ENCODE peak calls at places on chromosomes 11 and 22, in six cellular contexts. S is psoas muscle, E is HuH-7.5, T is brain pericyte, Z is T-cell, Y is occipital lobe. K is an unnamed sample.

GRCh38 chr11:118224512-118225180 is at the start of gene JAML:
- DNase-seq in T (no peak), Y (no peak), S (no peak), E (no peak), Z (peak; percentile 65), K (peak; percentile 56)

GRCh38 chr11:132911186-132911585 is 621.1 kb downstream of the OPCML start:
- DNase-seq in T (no peak), Z (no peak), Y (no peak), E (no peak), S (no peak), K (no peak)

GRCh38 chr11:64314805-64315561 is 2.4 kb downstream of the TRMT112 start:
- DNase-seq in Y (no peak), S (no peak), E (no peak), T (no peak), Z (no peak), K (no peak)

GRCh38 chr11:35619030-35619753 is 932 bp downstream of the FJX1 start:
- DNase-seq in S (peak; percentile 59), Z (no peak), Y (peak; percentile 58), T (no peak), E (peak; percentile 49), K (no peak)

GRCh38 chr11:76666408-76666807 is 4.1 kb downstream of the LRRC32 start:
- DNase-seq in E (no peak), Y (no peak), Z (no peak), S (no peak), T (no peak), K (no peak)

GRCh38 chr11:59660621-59661020 is 8.2 kb downstream of the PATL1 start:
- DNase-seq in Y (no peak), E (no peak), T (no peak), S (no peak), Z (no peak), K (no peak)

GRCh38 chr11:67699521-67699920 is 25.1 kb upstream of the ALDH3B2 start:
- DNase-seq in Y (no peak), T (no peak), E (no peak), Z (no peak), S (no peak), K (no peak)

GRCh38 chr22:17772249-17772962 is 1.9 kb downstream of the BID start:
- DNase-seq in Y (no peak), Z (no peak), E (no peak), S (no peak), T (no peak), K (no peak)

GRCh38 chr11:1349074-1349931 is 39.9 kb upstream of the TOLLIP start:
- DNase-seq in T (no peak), Y (no peak), E (no peak), Z (no peak), S (peak; percentile 32), K (no peak)

GRCh38 chr11:14645985-14646900 is 2.6 kb downstream of the PDE3B start:
- DNase-seq in T (no peak), E (no peak), Z (no peak), Y (no peak), S (no peak), K (no peak)

GRCh38 chr11:64539711-64540420 is 51.2 kb upstream of the SLC22A12 start:
- DNase-seq in E (no peak), S (no peak), Y (no peak), T (no peak), Z (no peak), K (no peak)

GRCh38 chr22:23697031-23697970 is 6.5 kb downstream of the RGL4 start:
- DNase-seq in T (no peak), S (no peak), E (no peak), Y (no peak), Z (no peak), K (no peak)

GRCh38 chr11:31160504-31161422 is 208.8 kb downstream of the DCDC1 start:
- DNase-seq in S (no peak), T (no peak), Z (no peak), Y (no peak), E (no peak), K (no peak)

GRCh38 chr11:23151819-23152218 is 291.5 kb upstream of the CCDC179 start:
- DNase-seq in Z (no peak), S (no peak), T (no peak), E (no peak), Y (no peak), K (no peak)

GRCh38 chr11:116498161-116498560 is 274.6 kb downstream of the BUD13 start:
- DNase-seq in E (no peak), S (no peak), T (no peak), Y (no peak), Z (no peak), K (no peak)

GRCh38 chr11:92964471-92964870 is 5.0 kb upstream of the MTNR1B start:
- DNase-seq in T (no peak), Y (no peak), S (no peak), Z (no peak), E (no peak), K (no peak)

GRCh38 chr11:66546368-66546965 is at the start of gene ACTN3:
- DNase-seq in T (no peak), E (peak; percentile 95), Y (no peak), Z (no peak), S (peak; percentile 69), K (peak; percentile 15)

GRCh38 chr22:47154621-47155081 is 392.2 kb downstream of the TBC1D22A start:
- DNase-seq in S (peak; percentile 65), Z (no peak), Y (peak; percentile 68), T (no peak), E (no peak), K (no peak)

GRCh38 chr22:20516399-20516798 is 9.0 kb downstream of the MED15 start:
- DNase-seq in T (no peak), E (no peak), Z (no peak), Y (no peak), S (no peak), K (no peak)

GRCh38 chr22:28373841-28374240 is 305.8 kb downstream of the TTC28 start:
- DNase-seq in E (no peak), S (no peak), T (no peak), Y (no peak), Z (no peak), K (no peak)

GRCh38 chr11:73201249-73201648 is 16.8 kb upstream of the P2RY2 start:
- DNase-seq in T (no peak), E (no peak), Z (no peak), S (peak; percentile 61), Y (no peak), K (no peak)

GRCh38 chr22:42905217-42905616 is 48.1 kb upstream of the ARFGAP3 start:
- DNase-seq in T (no peak), Y (no peak), E (no peak), Z (no peak), S (no peak), K (no peak)

GRCh38 chr22:39650996-39651782 is 80.6 kb downstream of the CACNA1I start:
- DNase-seq in T (no peak), E (no peak), Z (no peak), Y (no peak), S (peak; percentile 40), K (no peak)

GRCh38 chr22:31650391-31650790 is 11.6 kb downstream of the PISD start:
- DNase-seq in T (no peak), S (no peak), Z (no peak), E (no peak), Y (no peak), K (no peak)

GRCh38 chr11:70212227-70212811 is 9.2 kb downstream of the FADD start:
- DNase-seq in S (no peak), T (no peak), Z (no peak), E (no peak), Y (no peak), K (no peak)

GRCh38 chr22:23763579-23764331 is 965 bp downstream of the C22orf15 start:
- DNase-seq in E (no peak), T (no peak), S (peak; percentile 72), Z (no peak), Y (no peak), K (peak; percentile 17)

GRCh38 chr22:34390400-34390799 is 470.1 kb upstream of the LARGE1 start:
- DNase-seq in E (no peak), Z (no peak), T (no peak), Y (no peak), S (no peak), K (no peak)

GRCh38 chr22:49238181-49239141 is 589.2 kb downstream of the BRD1 start:
- DNase-seq in Y (no peak), E (no peak), Z (no peak), T (no peak), S (no peak), K (no peak)

GRCh38 chr11:97019754-97020153 is 629.9 kb downstream of the JRKL start:
- DNase-seq in T (no peak), S (no peak), Z (no peak), E (no peak), Y (no peak), K (no peak)

GRCh38 chr11:82225930-82226329 is 507.7 kb downstream of the FAM181B start:
- DNase-seq in T (no peak), Z (no peak), Y (no peak), S (no peak), E (no peak), K (no peak)

GRCh38 chr11:57597971-57598830 is 716 bp downstream of the SERPING1 start:
- DNase-seq in Z (no peak), Y (peak; percentile 59), E (peak; percentile 93), S (peak; percentile 93), T (peak; percentile 15), K (no peak)

GRCh38 chr11:105027671-105028070 is 4.7 kb upstream of the CASP5 start:
- DNase-seq in Y (no peak), E (no peak), T (no peak), S (no peak), Z (no peak), K (no peak)

GRCh38 chr22:50068096-50068495 is 10.0 kb upstream of the TTLL8 start:
- DNase-seq in E (no peak), Y (no peak), T (no peak), S (no peak), Z (no peak), K (no peak)

GRCh38 chr11:63919267-63920125 is 2.5 kb upstream of the RCOR2 start:
- DNase-seq in Y (no peak), T (no peak), Z (no peak), S (peak; percentile 69), E (no peak), K (no peak)

GRCh38 chr11:77776455-77776854 is 44.1 kb downstream of the RSF1 start:
- DNase-seq in Z (no peak), T (no peak), Y (no peak), E (no peak), S (no peak), K (no peak)

GRCh38 chr11:27328602-27329001 is 34.4 kb downstream of the CCDC34 start:
- DNase-seq in S (no peak), T (no peak), Z (no peak), E (no peak), Y (no peak), K (no peak)

GRCh38 chr11:7573558-7574296 is 59.9 kb downstream of the PPFIBP2 start:
- DNase-seq in Z (no peak), E (peak; percentile 49), Y (no peak), S (no peak), T (no peak), K (no peak)